ENCODE peak calls at places on chromosome 22, in five cellular contexts. D, W, R, Q and X are unnamed samples.

GRCh38 chr22:18012528-18012927 is 11.8 kb downstream of the MICAL3 start:
- DNase-seq in D (no peak), W (no peak), R (no peak), Q (no peak), X (no peak)

GRCh38 chr22:48585916-48586798 is 1241.5 kb downstream of the BRD1 start:
- DNase-seq in D (no peak), W (no peak), R (no peak), Q (no peak), X (no peak)

GRCh38 chr22:38700271-38700788 is 413 bp downstream of the JOSD1 start:
- DNase-seq in D (no peak), W (no peak), R (no peak), Q (no peak), X (no peak)

GRCh38 chr22:41595703-41596102 is 6.1 kb upstream of the PMM1 start:
- DNase-seq in D (no peak), W (no peak), R (no peak), Q (no peak), X (no peak)

GRCh38 chr22:31248138-31248745 is 36.1 kb downstream of the LIMK2 start:
- DNase-seq in D (peak), W (peak), R (no peak), Q (no peak), X (no peak)

GRCh38 chr22:26168199-26168915 is 905 bp upstream of the SEZ6L start:
- DNase-seq in D (no peak), W (no peak), R (no peak), Q (no peak), X (no peak)

GRCh38 chr22:20319041-20319744 is 667 bp downstream of the DGCR6L start:
- DNase-seq in D (no peak), W (no peak), R (no peak), Q (no peak), X (no peak)

GRCh38 chr22:30305519-30305905 is 16.2 kb upstream of the CASTOR1 start:
- DNase-seq in D (no peak), W (no peak), R (no peak), Q (no peak), X (no peak)

GRCh38 chr22:16608931-16609330 is 16.3 kb upstream of the CCT8L2 start:
- DNase-seq in D (no peak), W (no peak), R (no peak), Q (no peak), X (no peak)

GRCh38 chr22:46931414-46931813 is 169.0 kb downstream of the TBC1D22A start:
- DNase-seq in D (no peak), W (no peak), R (peak), Q (no peak), X (no peak)